ENCODE peak calls at places on chromosome 16, in four cellular contexts. Z, B, F and R are unnamed samples.

GRCh38 chr16:23874613-23875294 is 39.0 kb downstream of the PRKCB start:
- DNase-seq in Z (no peak), B (no peak), F (no peak), R (no peak)

GRCh38 chr16:77794586-77794985 is 6.2 kb downstream of the VAT1L start:
- DNase-seq in Z (no peak), B (no peak), F (no peak), R (no peak)

GRCh38 chr16:2468725-2469398 is 2.2 kb upstream of the NTN3 start:
- DNase-seq in Z (no peak), B (no peak), F (no peak), R (no peak)

GRCh38 chr16:19153876-19154275 is 14.2 kb upstream of the SYT17 start:
- DNase-seq in Z (peak; percentile 77), B (no peak), F (peak; percentile 45), R (no peak)

GRCh38 chr16:50609049-50609832 is 61.0 kb downstream of the NKD1 start:
- DNase-seq in Z (no peak), B (no peak), F (no peak), R (no peak)

GRCh38 chr16:19031738-19032137 is 35.7 kb upstream of the COQ7 start:
- DNase-seq in Z (no peak), B (no peak), F (no peak), R (no peak)

GRCh38 chr16:68289621-68290329 is 21.0 kb downstream of the SLC7A6OS start:
- DNase-seq in Z (no peak), B (no peak), F (peak; percentile 61), R (no peak)

GRCh38 chr16:68969338-68969737 is 126.0 kb downstream of the TANGO6 start:
- DNase-seq in Z (no peak), B (no peak), F (no peak), R (no peak)

GRCh38 chr16:22726868-22727267 is 87.1 kb upstream of the HS3ST2 start:
- DNase-seq in Z (no peak), B (no peak), F (no peak), R (no peak)

GRCh38 chr16:84585886-84586285 is 32.0 kb downstream of the COTL1 start:
- DNase-seq in Z (peak; percentile 27), B (no peak), F (peak; percentile 72), R (no peak)

GRCh38 chr16:5193877-5194276 is 96.3 kb upstream of the EEF2KMT start:
- DNase-seq in Z (no peak), B (no peak), F (no peak), R (no peak)
- TF ChIP-seq TCF7L2 in Z (no peak), B (no peak), F (no peak), R (no peak)

GRCh38 chr16:4328580-4329353 is 12.9 kb downstream of the GLIS2 start:
- DNase-seq in Z (no peak), B (no peak), F (no peak), R (no peak)

GRCh38 chr16:4332083-4332482 is 16.2 kb downstream of the GLIS2 start:
- DNase-seq in Z (no peak), B (no peak), F (no peak), R (no peak)

GRCh38 chr16:4332623-4333307 is 16.9 kb downstream of the GLIS2 start:
- DNase-seq in Z (no peak), B (no peak), F (no peak), R (no peak)

GRCh38 chr16:4329354-4329775 is 13.5 kb downstream of the GLIS2 start:
- DNase-seq in Z (no peak), B (no peak), F (no peak), R (no peak)

DNA sequence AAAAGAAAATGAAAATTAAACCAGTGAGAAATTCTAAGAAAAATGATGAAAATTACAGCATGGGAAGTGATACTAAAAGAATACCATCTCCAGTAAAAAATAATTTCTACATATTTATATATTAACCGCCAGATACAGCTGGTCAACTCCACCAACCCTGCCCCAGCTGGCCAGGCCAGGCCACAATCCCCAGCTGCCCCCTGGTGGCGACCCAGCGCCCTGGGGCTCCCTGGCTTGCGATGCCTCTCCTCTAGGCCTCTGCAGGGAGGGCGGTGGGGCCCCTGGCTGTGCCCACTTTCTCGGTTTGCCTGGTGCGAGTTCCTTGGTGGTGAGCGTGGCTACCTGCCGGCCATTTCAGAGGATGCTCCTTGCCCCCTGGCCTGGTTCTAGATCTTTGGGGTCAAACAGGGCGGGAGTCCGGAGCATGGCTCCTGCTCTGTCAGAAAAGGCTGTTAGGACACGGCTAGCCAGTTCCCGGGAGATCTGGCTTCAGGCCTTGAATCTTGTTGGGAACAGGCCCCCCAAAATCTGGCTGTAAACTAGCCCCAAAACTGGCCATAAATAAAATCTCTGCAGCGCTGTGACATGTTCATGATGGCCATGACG is 14.5 kb downstream of the GLIS2 start:
- DNase-seq in Z (no peak), B (peak; percentile 51), F (peak; percentile 83), R (no peak)
- TF ChIP-seq SIN3A in Z (no peak), B (no peak), F (no peak), R (no peak)

GRCh38 chr16:48820379-48820778 is 210.4 kb upstream of the N4BP1 start:
- DNase-seq in Z (no peak), B (no peak), F (no peak), R (no peak)
- TF ChIP-seq TCF7L2 in Z (no peak), B (no peak), F (no peak), R (no peak)

DNA sequence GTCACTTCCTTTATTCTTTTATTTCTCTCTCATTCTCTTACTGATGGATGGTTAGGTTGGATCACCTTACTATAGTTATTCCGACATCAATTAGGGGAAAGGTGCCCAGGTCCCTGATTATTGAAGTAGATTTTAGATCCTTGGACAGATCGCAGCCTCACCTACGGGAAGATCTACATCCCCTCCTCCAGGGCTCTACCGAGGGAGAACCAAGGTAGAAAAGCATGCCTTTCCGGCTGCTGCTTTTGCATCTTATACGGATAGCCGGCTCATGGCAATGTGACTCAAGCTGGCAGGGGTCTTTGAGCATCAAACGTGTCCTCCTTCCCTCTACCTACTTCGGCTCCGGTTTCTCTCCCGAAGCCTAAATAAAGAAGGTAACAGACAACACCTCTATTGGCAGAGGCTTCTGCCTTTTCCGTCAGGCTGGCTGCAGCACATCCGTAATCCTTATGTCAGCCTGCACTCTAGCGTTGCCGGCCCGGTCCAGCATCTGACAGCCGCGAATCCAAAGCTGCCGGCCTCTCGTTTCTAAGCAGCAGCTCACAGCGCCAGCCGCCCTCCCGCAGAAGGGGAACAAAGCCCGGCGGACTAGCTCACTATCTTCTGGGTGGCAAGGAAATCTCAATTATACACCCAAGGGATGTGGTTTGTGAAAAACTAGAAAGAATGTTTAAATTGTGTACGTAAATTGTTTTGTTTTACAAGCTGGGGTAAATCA is 46.9 kb downstream of the IRX6 start:
- DNase-seq in Z (no peak), B (peak; percentile 7), F (no peak), R (no peak)
- TF ChIP-seq SIN3A in Z (no peak), B (no peak), F (no peak), R (no peak)

GRCh38 chr16:88633684-88634140 is 4.7 kb upstream of the IL17C start:
- DNase-seq in Z (no peak), B (peak; percentile 63), F (peak; percentile 61), R (no peak)
- TF ChIP-seq TCF7L2 in Z (no peak), B (no peak), F (no peak), R (no peak)

DNA sequence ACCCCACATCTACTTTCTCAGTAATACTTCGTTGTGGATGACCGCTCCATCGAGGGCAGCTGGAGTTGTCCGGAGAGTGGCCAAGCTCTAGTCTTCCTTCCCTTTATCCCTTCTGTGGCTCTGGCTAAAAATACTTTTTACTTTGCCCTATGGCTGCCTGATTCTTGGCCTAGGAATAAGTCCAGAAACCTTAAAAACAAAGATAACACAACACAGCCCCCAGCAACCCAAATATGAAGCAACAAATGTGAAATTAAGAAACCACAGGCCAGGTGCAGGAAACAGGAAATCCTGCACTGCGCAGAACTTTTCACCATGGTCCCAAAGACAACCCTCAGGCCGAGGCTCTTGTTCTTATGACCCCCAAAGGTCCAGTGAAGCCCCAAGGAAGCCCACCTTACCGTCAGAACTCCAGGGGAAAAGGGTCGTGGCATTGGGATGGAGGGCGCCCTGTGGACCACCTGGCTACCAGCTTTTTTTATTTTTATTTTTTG is 26.0 kb downstream of the TK2 start:
- DNase-seq in Z (no peak), B (no peak), F (no peak), R (no peak)
- TF ChIP-seq SIN3A in Z (no peak), B (no peak), F (no peak), R (no peak)

DNA sequence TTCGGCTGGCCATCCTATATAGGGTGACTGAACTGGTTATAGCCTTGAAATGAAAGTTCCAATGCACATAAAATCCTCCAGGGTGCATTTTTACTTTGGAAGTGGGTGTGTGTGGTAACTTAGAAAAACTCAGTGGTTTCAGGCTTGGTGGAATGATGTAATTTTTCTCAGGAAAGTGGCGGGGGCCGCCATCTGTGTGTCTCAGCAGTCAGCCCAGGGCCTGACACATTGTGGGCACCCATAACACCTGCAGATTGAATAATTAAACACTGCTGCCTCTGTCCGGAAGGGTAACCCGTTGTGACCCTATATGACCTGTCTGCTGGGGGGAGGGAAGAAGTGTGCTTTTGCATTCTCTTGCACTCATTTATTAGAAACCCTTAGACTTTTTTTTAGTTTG is 2.2 kb upstream of the PDP2 start:
- DNase-seq in Z (no peak), B (no peak), F (no peak), R (no peak)
- TF ChIP-seq TCF7L2 in Z (no peak), B (no peak), F (no peak), R (no peak)

GRCh38 chr16:86355951-86356350 is 154.4 kb upstream of the FOXF1 start:
- DNase-seq in Z (peak; percentile 74), B (no peak), F (no peak), R (no peak)
- TF ChIP-seq SIN3A in Z (no peak), B (no peak), F (no peak), R (no peak)

DNA sequence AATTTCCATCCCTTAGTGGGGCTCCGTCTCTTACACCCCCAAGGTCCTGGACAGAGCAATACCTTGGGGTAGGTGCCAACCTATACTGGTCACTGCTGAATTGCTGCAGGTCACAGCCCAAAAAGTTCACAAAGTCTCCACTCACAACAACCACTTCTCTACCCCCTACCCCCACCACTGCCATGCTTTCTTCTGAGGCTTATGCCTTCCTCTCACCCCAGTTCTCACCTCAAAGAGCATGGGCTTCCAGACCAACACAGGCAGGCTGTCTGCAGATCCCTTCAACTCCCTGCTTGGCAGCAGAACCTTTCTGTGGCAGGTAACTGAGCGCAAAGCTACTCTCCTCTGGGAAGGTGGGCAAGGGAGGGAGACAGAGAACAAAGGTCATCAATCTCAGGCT is 35.5 kb downstream of the C16orf78 start:
- DNase-seq in Z (no peak), B (no peak), F (no peak), R (no peak)
- TF ChIP-seq TCF7L2 in Z (no peak), B (no peak), F (no peak), R (no peak)

GRCh38 chr16:70717817-70718216 is 32.0 kb upstream of the MTSS2 start:
- DNase-seq in Z (no peak), B (no peak), F (no peak), R (no peak)
- TF ChIP-seq SIN3A in Z (no peak), B (no peak), F (no peak), R (no peak)